ENCODE peak calls at places on chromosomes 7 and 10, in six cellular contexts. One of them, this sample, is unnamed. For H3K27me3, the result is how much of the 10 kb centered on the place peaks cover.

GRCh38 chr10:117217196-117217761 is 20.0 kb downstream of the KCNK18 start:
- DNase-seq in CD8-positive, alpha-beta T cell: peak
- DNase-seq in HCT116: no peak
- DNase-seq in dorsolateral prefrontal cortex: no peak
- DNase-seq in tibial artery: no peak
- DNase-seq in DND-41: no peak
- DNase-seq in this sample: no peak

GRCh38 chr7:150740053-150740452 is 2.8 kb downstream of the GIMAP5 start:
- DNase-seq in CD8-positive, alpha-beta T cell: no peak
- DNase-seq in HCT116: no peak
- DNase-seq in dorsolateral prefrontal cortex: no peak
- DNase-seq in tibial artery: no peak
- DNase-seq in DND-41: no peak
- DNase-seq in this sample: no peak

GRCh38 chr7:129782257-129783096 is 170.3 kb downstream of the UBE2H start:
- DNase-seq in CD8-positive, alpha-beta T cell: no peak
- DNase-seq in HCT116: no peak
- DNase-seq in dorsolateral prefrontal cortex: no peak
- DNase-seq in tibial artery: no peak
- DNase-seq in DND-41: no peak
- DNase-seq in this sample: no peak

GRCh38 chr7:152081088-152081487 is 55.6 kb downstream of the GALNT11 start:
- DNase-seq in CD8-positive, alpha-beta T cell: no peak
- DNase-seq in HCT116: no peak
- DNase-seq in dorsolateral prefrontal cortex: no peak
- DNase-seq in tibial artery: no peak
- DNase-seq in DND-41: no peak
- DNase-seq in this sample: no peak

GRCh38 chr7:93194368-93194767 is 31.9 kb downstream of the HEPACAM2 start:
- DNase-seq in CD8-positive, alpha-beta T cell: no peak
- DNase-seq in HCT116: no peak
- DNase-seq in dorsolateral prefrontal cortex: no peak
- DNase-seq in tibial artery: no peak
- DNase-seq in DND-41: no peak
- DNase-seq in this sample: no peak

GRCh38 chr7:25260862-25261454 is 32.7 kb upstream of the NPVF start:
- DNase-seq in CD8-positive, alpha-beta T cell: no peak
- DNase-seq in HCT116: no peak
- DNase-seq in dorsolateral prefrontal cortex: no peak
- DNase-seq in tibial artery: no peak
- DNase-seq in DND-41: peak
- DNase-seq in this sample: no peak

GRCh38 chr7:3753868-3754267 is 452.8 kb downstream of the SDK1 start:
- DNase-seq in CD8-positive, alpha-beta T cell: no peak
- DNase-seq in HCT116: no peak
- DNase-seq in dorsolateral prefrontal cortex: no peak
- DNase-seq in tibial artery: no peak
- DNase-seq in DND-41: no peak
- DNase-seq in this sample: no peak

GRCh38 chr7:19079066-19079465 is 38.4 kb downstream of the TWIST1 start:
- DNase-seq in CD8-positive, alpha-beta T cell: no peak
- DNase-seq in HCT116: peak
- DNase-seq in dorsolateral prefrontal cortex: no peak
- DNase-seq in tibial artery: no peak
- DNase-seq in DND-41: no peak
- DNase-seq in this sample: no peak

GRCh38 chr10:57979466-57979865 is 288.2 kb downstream of the IPMK start:
- DNase-seq in CD8-positive, alpha-beta T cell: no peak
- DNase-seq in HCT116: peak
- DNase-seq in dorsolateral prefrontal cortex: no peak
- DNase-seq in tibial artery: no peak
- DNase-seq in DND-41: no peak
- DNase-seq in this sample: no peak

GRCh38 chr7:106566174-106566573 is 94.8 kb downstream of the CCDC71L start:
- DNase-seq in CD8-positive, alpha-beta T cell: no peak
- DNase-seq in HCT116: no peak
- DNase-seq in dorsolateral prefrontal cortex: no peak
- DNase-seq in tibial artery: no peak
- DNase-seq in DND-41: no peak
- DNase-seq in this sample: no peak

GRCh38 chr7:55030314-55030713 is 11.5 kb downstream of the EGFR start:
- DNase-seq in CD8-positive, alpha-beta T cell: no peak
- DNase-seq in HCT116: no peak
- DNase-seq in dorsolateral prefrontal cortex: no peak
- DNase-seq in tibial artery: no peak
- DNase-seq in DND-41: no peak
- DNase-seq in this sample: no peak

GRCh38 chr10:51700228-51700835 is 937 bp upstream of the CSTF2T start:
- DNase-seq in CD8-positive, alpha-beta T cell: no peak
- DNase-seq in HCT116: no peak
- DNase-seq in dorsolateral prefrontal cortex: no peak
- DNase-seq in tibial artery: no peak
- DNase-seq in DND-41: peak
- DNase-seq in this sample: no peak

GRCh38 chr10:12556057-12556456 is 206.7 kb downstream of the CAMK1D start:
- DNase-seq in CD8-positive, alpha-beta T cell: no peak
- DNase-seq in HCT116: no peak
- DNase-seq in dorsolateral prefrontal cortex: no peak
- DNase-seq in tibial artery: no peak
- DNase-seq in DND-41: no peak
- DNase-seq in this sample: no peak

GRCh38 chr10:103828107-103828506 is 27.3 kb downstream of the SH3PXD2A start:
- DNase-seq in CD8-positive, alpha-beta T cell: no peak
- DNase-seq in HCT116: peak
- DNase-seq in dorsolateral prefrontal cortex: no peak
- DNase-seq in tibial artery: no peak
- DNase-seq in DND-41: no peak
- DNase-seq in this sample: no peak

GRCh38 chr10:89861584-89862287 is 160.3 kb downstream of the KIF20B start:
- DNase-seq in CD8-positive, alpha-beta T cell: no peak
- DNase-seq in HCT116: peak
- DNase-seq in dorsolateral prefrontal cortex: no peak
- DNase-seq in tibial artery: no peak
- DNase-seq in DND-41: no peak
- DNase-seq in this sample: no peak

GRCh38 chr10:97149065-97149680 is 36.6 kb downstream of the SLIT1 start:
- DNase-seq in CD8-positive, alpha-beta T cell: no peak
- DNase-seq in HCT116: no peak
- DNase-seq in dorsolateral prefrontal cortex: no peak
- DNase-seq in tibial artery: no peak
- DNase-seq in DND-41: no peak
- DNase-seq in this sample: no peak

GRCh38 chr10:103513383-103514060 is 20.0 kb downstream of the NEURL1 start:
- DNase-seq in CD8-positive, alpha-beta T cell: no peak
- DNase-seq in HCT116: no peak
- DNase-seq in dorsolateral prefrontal cortex: no peak
- DNase-seq in tibial artery: no peak
- DNase-seq in DND-41: no peak
- DNase-seq in this sample: no peak

GRCh38 chr10:119305860-119306513 is 98.6 kb downstream of the GRK5 start:
- DNase-seq in CD8-positive, alpha-beta T cell: peak
- DNase-seq in HCT116: peak
- DNase-seq in dorsolateral prefrontal cortex: peak
- DNase-seq in tibial artery: peak
- DNase-seq in DND-41: peak
- DNase-seq in this sample: peak

GRCh38 chr7:69596723-69597277 is 1.5 kb upstream of the AUTS2 start:
- DNase-seq in CD8-positive, alpha-beta T cell: no peak
- DNase-seq in HCT116: no peak
- DNase-seq in dorsolateral prefrontal cortex: peak
- DNase-seq in tibial artery: peak
- DNase-seq in DND-41: no peak
- DNase-seq in this sample: no peak

GRCh38 chr10:25382029-25382810 is 207.4 kb downstream of the GPR158 start:
- DNase-seq in CD8-positive, alpha-beta T cell: no peak
- DNase-seq in HCT116: no peak
- DNase-seq in dorsolateral prefrontal cortex: peak
- DNase-seq in tibial artery: no peak
- DNase-seq in DND-41: no peak
- DNase-seq in this sample: no peak

GRCh38 chr7:106018566-106019338 is 55.7 kb downstream of the CDHR3 start:
- DNase-seq in CD8-positive, alpha-beta T cell: no peak
- DNase-seq in HCT116: no peak
- DNase-seq in dorsolateral prefrontal cortex: no peak
- DNase-seq in tibial artery: no peak
- DNase-seq in DND-41: no peak
- DNase-seq in this sample: no peak

DNA sequence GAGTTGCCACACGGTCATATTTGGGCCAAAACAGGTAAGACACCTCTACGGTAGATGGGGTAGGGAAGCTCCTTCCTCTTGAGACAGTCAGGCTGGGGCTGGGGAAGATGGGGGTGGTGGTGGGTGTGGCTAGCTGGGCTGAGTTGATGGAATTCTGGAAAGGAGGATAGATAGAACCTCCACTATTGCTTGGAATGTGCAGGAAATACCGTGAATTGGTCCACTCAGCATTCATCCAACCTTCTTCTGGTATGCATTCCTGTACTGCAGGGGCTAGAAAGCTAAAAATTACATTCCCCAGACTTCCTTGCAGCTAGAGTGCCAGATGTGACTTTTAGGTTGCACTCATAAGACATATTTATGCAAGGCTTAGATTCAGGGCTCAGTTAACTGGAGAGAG is 24.8 kb downstream of the TLX1 start:
- DNase-seq in CD8-positive, alpha-beta T cell: no peak
- DNase-seq in HCT116: no peak
- DNase-seq in dorsolateral prefrontal cortex: no peak
- DNase-seq in tibial artery: no peak
- DNase-seq in DND-41: no peak
- DNase-seq in this sample: no peak
- H3K27me3 ChIP-seq in CD8-positive, alpha-beta T cell: under half
- H3K27me3 ChIP-seq in HCT116: under half
- H3K27me3 ChIP-seq in dorsolateral prefrontal cortex: under half
- H3K27me3 ChIP-seq in tibial artery: half or more
- H3K27me3 ChIP-seq in DND-41: under half
- H3K27me3 ChIP-seq in this sample: under half

GRCh38 chr7:27213904-27214586 is 14.2 kb upstream of the HOXA13 start:
- DNase-seq in CD8-positive, alpha-beta T cell: no peak
- DNase-seq in HCT116: no peak
- DNase-seq in dorsolateral prefrontal cortex: no peak
- DNase-seq in tibial artery: no peak
- DNase-seq in DND-41: no peak
- DNase-seq in this sample: no peak

GRCh38 chr7:27217951-27218350 is 18.1 kb upstream of the HOXA13 start:
- DNase-seq in CD8-positive, alpha-beta T cell: no peak
- DNase-seq in HCT116: no peak
- DNase-seq in dorsolateral prefrontal cortex: no peak
- DNase-seq in tibial artery: no peak
- DNase-seq in DND-41: no peak
- DNase-seq in this sample: no peak

GRCh38 chr7:27214587-27214950 is 14.7 kb upstream of the HOXA13 start:
- DNase-seq in CD8-positive, alpha-beta T cell: no peak
- DNase-seq in HCT116: no peak
- DNase-seq in dorsolateral prefrontal cortex: no peak
- DNase-seq in tibial artery: no peak
- DNase-seq in DND-41: no peak
- DNase-seq in this sample: no peak

GRCh38 chr7:27213150-27213903 is 13.4 kb upstream of the HOXA13 start:
- DNase-seq in CD8-positive, alpha-beta T cell: no peak
- DNase-seq in HCT116: no peak
- DNase-seq in dorsolateral prefrontal cortex: no peak
- DNase-seq in tibial artery: no peak
- DNase-seq in DND-41: no peak
- DNase-seq in this sample: no peak

DNA sequence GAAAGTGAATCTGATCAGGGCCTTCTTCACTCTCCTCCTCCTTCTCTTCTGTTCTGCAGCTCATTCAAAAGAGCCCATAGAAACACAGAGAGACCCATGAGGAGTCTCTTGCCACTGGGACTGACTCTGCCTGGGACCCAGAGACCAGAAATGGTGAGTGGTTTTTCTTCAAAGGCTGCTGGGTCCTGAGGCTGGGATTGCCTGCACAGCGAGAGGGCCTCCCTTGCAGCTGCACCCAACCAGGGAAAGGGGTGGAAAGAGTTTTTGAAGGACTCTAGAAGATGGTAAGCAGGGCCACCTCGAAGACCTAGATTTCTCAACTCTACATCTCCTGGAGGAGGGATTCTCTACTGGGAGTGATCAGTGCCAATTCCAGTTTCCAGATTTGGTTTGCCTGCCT is 15.5 kb upstream of the HOXA13 start:
- DNase-seq in CD8-positive, alpha-beta T cell: no peak
- DNase-seq in HCT116: no peak
- DNase-seq in dorsolateral prefrontal cortex: no peak
- DNase-seq in tibial artery: no peak
- DNase-seq in DND-41: no peak
- DNase-seq in this sample: no peak
- H3K27me3 ChIP-seq in CD8-positive, alpha-beta T cell: half or more
- H3K27me3 ChIP-seq in HCT116: under half
- H3K27me3 ChIP-seq in dorsolateral prefrontal cortex: half or more
- H3K27me3 ChIP-seq in tibial artery: half or more
- H3K27me3 ChIP-seq in DND-41: under half
- H3K27me3 ChIP-seq in this sample: under half

DNA sequence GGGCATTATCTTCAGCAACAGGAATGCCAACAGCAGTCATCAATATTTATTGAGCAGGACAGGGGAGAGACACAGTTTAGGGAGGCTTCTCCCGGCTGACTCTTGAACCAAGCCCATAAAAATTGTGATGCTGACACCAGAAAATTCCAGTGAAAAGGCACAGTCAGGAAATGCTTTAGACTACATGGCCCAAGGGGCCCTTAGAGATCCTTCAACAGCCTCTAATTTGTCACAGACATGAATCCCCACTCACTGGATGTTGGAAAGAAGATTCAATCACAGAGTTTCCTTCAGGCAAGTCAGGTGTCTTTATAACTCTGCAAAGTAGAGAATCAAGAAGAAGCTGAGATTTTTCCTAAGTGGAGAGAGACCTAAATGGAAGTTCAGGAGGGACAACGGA is 1.2 kb downstream of the GJC3 start:
- DNase-seq in CD8-positive, alpha-beta T cell: no peak
- DNase-seq in HCT116: no peak
- DNase-seq in dorsolateral prefrontal cortex: no peak
- DNase-seq in tibial artery: no peak
- DNase-seq in DND-41: no peak
- DNase-seq in this sample: no peak
- H3K27me3 ChIP-seq in CD8-positive, alpha-beta T cell: under half
- H3K27me3 ChIP-seq in HCT116: under half
- H3K27me3 ChIP-seq in dorsolateral prefrontal cortex: under half
- H3K27me3 ChIP-seq in tibial artery: under half
- H3K27me3 ChIP-seq in DND-41: under half
- H3K27me3 ChIP-seq in this sample: under half

GRCh38 chr10:132786529-132787252 is 744 bp upstream of the NKX6-2 start:
- DNase-seq in CD8-positive, alpha-beta T cell: no peak
- DNase-seq in HCT116: no peak
- DNase-seq in dorsolateral prefrontal cortex: no peak
- DNase-seq in tibial artery: no peak
- DNase-seq in DND-41: no peak
- DNase-seq in this sample: no peak
- H3K27me3 ChIP-seq in CD8-positive, alpha-beta T cell: under half
- H3K27me3 ChIP-seq in HCT116: under half
- H3K27me3 ChIP-seq in dorsolateral prefrontal cortex: half or more
- H3K27me3 ChIP-seq in tibial artery: half or more
- H3K27me3 ChIP-seq in DND-41: under half
- H3K27me3 ChIP-seq in this sample: under half

GRCh38 chr10:49260636-49261296 is 38.2 kb upstream of the C10orf71 start:
- DNase-seq in CD8-positive, alpha-beta T cell: no peak
- DNase-seq in HCT116: no peak
- DNase-seq in dorsolateral prefrontal cortex: no peak
- DNase-seq in tibial artery: no peak
- DNase-seq in DND-41: no peak
- DNase-seq in this sample: no peak
- H3K27me3 ChIP-seq in CD8-positive, alpha-beta T cell: under half
- H3K27me3 ChIP-seq in HCT116: under half
- H3K27me3 ChIP-seq in dorsolateral prefrontal cortex: under half
- H3K27me3 ChIP-seq in tibial artery: under half
- H3K27me3 ChIP-seq in DND-41: under half
- H3K27me3 ChIP-seq in this sample: under half

This sample was measured in CD8-positive, alpha-beta memory T cell.